ENCODE peak calls at places on chromosomes 2 and 18, in eight cellular contexts. K is cardiac fibroblast, E is hepatocyte, U is right cardiac atrium, J is heart left ventricle, P is spleen, M is cardiac muscle cell, F is adrenal gland. W is an unnamed sample.

GRCh38 chr2:210475726-210476125 is 833 bp downstream of the LANCL1 start:
- DNase-seq in K (peak), E (no peak), U (no peak), J (no peak), P (no peak), M (no peak), F (no peak), W (no peak)

GRCh38 chr2:234261736-234262135 is 211.2 kb downstream of the SPP2 start:
- DNase-seq in K (no peak), E (no peak), U (no peak), J (no peak), P (no peak), M (no peak), F (no peak), W (no peak)

GRCh38 chr2:140737006-140737405 is 1393.8 kb downstream of the LRP1B start:
- DNase-seq in K (no peak), E (no peak), U (no peak), J (no peak), P (no peak), M (no peak), F (no peak), W (no peak)

GRCh38 chr18:35143615-35144596 is 96.9 kb upstream of the ZNF397 start:
- DNase-seq in K (peak), E (peak), U (peak), J (peak), P (no peak), M (peak), F (peak), W (no peak)

GRCh38 chr2:64768426-64769033 is 114.8 kb upstream of the SERTAD2 start:
- DNase-seq in K (no peak), E (no peak), U (no peak), J (no peak), P (no peak), M (no peak), F (no peak), W (no peak)

GRCh38 chr2:219149667-219150066 is 10.9 kb downstream of the NHEJ1 start:
- DNase-seq in K (peak), E (no peak), U (no peak), J (no peak), P (no peak), M (no peak), F (no peak), W (no peak)

GRCh38 chr2:9249036-9249800 is 42.6 kb downstream of the ASAP2 start:
- DNase-seq in K (peak), E (no peak), U (no peak), J (peak), P (no peak), M (no peak), F (no peak), W (no peak)

GRCh38 chr2:238888781-238889180 is 40.9 kb downstream of the TWIST2 start:
- DNase-seq in K (no peak), E (no peak), U (no peak), J (no peak), P (no peak), M (no peak), F (no peak), W (no peak)

GRCh38 chr2:100831158-100831715 is 11.3 kb downstream of the NPAS2 start:
- DNase-seq in K (no peak), E (no peak), U (no peak), J (no peak), P (no peak), M (no peak), F (no peak), W (no peak)

GRCh38 chr2:21418456-21418855 is 294.7 kb downstream of the TDRD15 start:
- DNase-seq in K (no peak), E (no peak), U (no peak), J (no peak), P (no peak), M (no peak), F (no peak), W (no peak)

GRCh38 chr18:50312296-50313030 is 25.0 kb upstream of the CXXC1 start:
- DNase-seq in K (no peak), E (no peak), U (no peak), J (no peak), P (no peak), M (no peak), F (no peak), W (no peak)

GRCh38 chr18:42107287-42108045 is 152.4 kb downstream of the PIK3C3 start:
- DNase-seq in K (no peak), E (no peak), U (no peak), J (no peak), P (no peak), M (no peak), F (no peak), W (no peak)

GRCh38 chr2:165725421-165725820 is 68.6 kb downstream of the GALNT3 start:
- DNase-seq in K (peak), E (no peak), U (no peak), J (no peak), P (no peak), M (no peak), F (no peak), W (no peak)

GRCh38 chr2:96249654-96250053 is 16.1 kb downstream of the TMEM127 start:
- DNase-seq in K (peak), E (peak), U (no peak), J (no peak), P (no peak), M (no peak), F (no peak), W (no peak)

GRCh38 chr2:30396436-30397232 is 50.4 kb upstream of the LCLAT1 start:
- DNase-seq in K (no peak), E (no peak), U (no peak), J (no peak), P (no peak), M (no peak), F (no peak), W (no peak)

GRCh38 chr2:239660390-239661228 is 259.8 kb upstream of the HDAC4 start:
- DNase-seq in K (no peak), E (no peak), U (no peak), J (no peak), P (no peak), M (no peak), F (no peak), W (no peak)

GRCh38 chr2:171172980-171173542 is 12.4 kb upstream of the TLK1 start:
- DNase-seq in K (peak), E (no peak), U (no peak), J (no peak), P (no peak), M (no peak), F (no peak), W (no peak)

GRCh38 chr2:74653985-74654882 is at the start of gene SEMA4F:
- DNase-seq in K (peak), E (peak), U (peak), J (peak), P (peak), M (peak), F (peak), W (peak)

GRCh38 chr2:216698291-216698690 is 2.9 kb upstream of the IGFBP5 start:
- DNase-seq in K (no peak), E (no peak), U (no peak), J (no peak), P (no peak), M (no peak), F (no peak), W (no peak)

GRCh38 chr2:30177861-30178465 is 31.2 kb downstream of the YPEL5 start:
- DNase-seq in K (no peak), E (no peak), U (no peak), J (no peak), P (no peak), M (no peak), F (no peak), W (no peak)

GRCh38 chr2:74414913-74415761 is 6.3 kb downstream of the C2orf81 start:
- DNase-seq in K (peak), E (no peak), U (peak), J (peak), P (peak), M (no peak), F (no peak), W (no peak)

GRCh38 chr2:113217455-113218282 is 43.9 kb downstream of the PSD4 start:
- DNase-seq in K (no peak), E (peak), U (peak), J (peak), P (no peak), M (peak), F (peak), W (no peak)

DNA sequence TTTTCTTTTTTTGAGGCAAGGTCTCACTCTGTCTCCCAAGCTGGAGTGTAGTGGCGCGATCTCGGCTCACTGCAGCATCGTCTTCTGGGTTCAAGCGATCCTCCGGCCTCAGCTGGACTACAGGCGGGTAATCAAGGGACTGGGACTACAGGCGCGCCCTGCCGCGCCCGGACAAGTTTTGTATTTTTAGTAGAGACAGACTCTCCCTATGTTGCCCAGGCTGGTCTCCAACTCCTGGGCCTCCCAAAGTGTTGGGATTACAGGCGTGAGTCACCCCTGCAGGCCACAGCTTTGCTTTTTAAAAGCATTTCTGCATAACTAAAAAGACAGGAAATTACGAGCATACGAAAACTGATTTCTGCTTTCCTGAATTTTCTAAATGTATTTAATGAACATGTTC is 891 bp upstream of the OSBPL1A start:
- DNase-seq in K (no peak), E (peak), U (no peak), J (no peak), P (no peak), M (no peak), F (peak), W (no peak)
- H3K4me3 ChIP-seq in K (no peak), E (peak), U (no peak), J (peak), P (no peak), M (no peak), F (no peak), W (no peak)

DNA sequence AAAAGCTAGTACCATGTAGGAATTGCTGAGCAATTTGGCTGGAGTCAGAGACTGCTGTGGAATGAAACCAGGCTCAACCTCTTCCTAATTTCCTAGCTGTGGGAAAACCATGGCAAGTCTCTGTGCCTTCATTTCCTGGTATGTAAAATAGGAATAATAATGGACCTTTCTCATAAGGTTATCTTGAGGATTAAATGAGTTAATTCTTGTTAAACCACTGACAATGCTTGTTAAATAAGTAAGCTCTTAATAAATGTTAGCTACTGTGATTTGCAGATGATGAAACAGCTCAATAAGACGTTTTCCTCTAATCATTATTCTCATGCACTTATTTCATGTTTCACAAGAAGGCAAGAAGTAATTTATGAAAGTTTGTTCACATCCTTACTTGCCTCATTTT is 346.7 kb downstream of the RND3 start:
- DNase-seq in K (no peak), E (no peak), U (no peak), J (no peak), P (no peak), M (no peak), F (no peak), W (no peak)
- H3K4me3 ChIP-seq in K (no peak), E (no peak), U (no peak), J (no peak), P (no peak), M (no peak), F (no peak), W (no peak)

DNA sequence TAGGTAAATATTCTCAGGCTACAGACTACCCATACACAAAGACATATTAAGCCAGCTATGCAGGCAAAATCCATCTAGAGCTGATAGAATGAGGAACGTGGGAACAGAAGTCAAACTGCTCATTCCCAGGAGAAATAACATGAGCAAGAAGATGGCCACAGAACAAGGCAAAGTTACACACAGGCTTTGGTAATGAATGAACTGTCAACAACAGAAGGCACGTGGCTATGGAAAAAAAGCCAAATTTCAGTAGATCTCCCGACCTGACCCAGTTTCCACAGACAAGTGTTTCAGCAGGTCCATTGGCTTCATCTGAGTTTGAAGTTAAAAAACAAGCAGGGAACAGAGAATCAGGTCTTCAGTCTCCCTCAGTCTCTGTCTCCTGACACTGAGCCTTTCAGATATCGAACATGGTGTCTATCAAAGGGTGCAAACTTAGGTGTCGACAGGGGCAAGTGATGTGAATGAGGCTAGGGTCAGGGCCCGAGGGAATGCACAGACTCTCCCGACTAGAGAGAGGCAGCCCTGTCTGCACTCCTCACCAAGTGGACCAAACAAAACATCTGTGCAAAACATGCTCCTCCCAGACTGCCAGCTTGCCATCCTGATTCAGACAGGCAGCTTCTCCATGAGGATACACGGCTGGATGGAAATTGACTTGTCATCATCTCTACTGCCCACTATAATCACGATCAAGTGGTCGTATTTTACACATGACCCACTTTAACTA is 25.9 kb downstream of the SIGLEC15 start:
- DNase-seq in K (no peak), E (no peak), U (peak), J (no peak), P (no peak), M (peak), F (no peak), W (no peak)
- H3K4me3 ChIP-seq in K (no peak), E (no peak), U (no peak), J (no peak), P (no peak), M (no peak), F (no peak), W (no peak)

GRCh38 chr2:232386490-232386739 is 7.9 kb downstream of the ALPP start:
- DNase-seq in K (no peak), E (no peak), U (no peak), J (no peak), P (no peak), M (no peak), F (no peak), W (no peak)

GRCh38 chr2:232386740-232387450 is 8.3 kb downstream of the ALPP start:
- DNase-seq in K (peak), E (no peak), U (no peak), J (no peak), P (no peak), M (peak), F (no peak), W (no peak)

GRCh38 chr2:232389327-232389726 is 10.8 kb downstream of the ALPP start:
- DNase-seq in K (peak), E (no peak), U (no peak), J (no peak), P (no peak), M (no peak), F (no peak), W (peak)

GRCh38 chr2:232388324-232388891 is 9.9 kb downstream of the ALPP start:
- DNase-seq in K (no peak), E (no peak), U (no peak), J (no peak), P (no peak), M (peak), F (no peak), W (no peak)

GRCh38 chr2:232387451-232388171 is 9.1 kb downstream of the ALPP start:
- DNase-seq in K (no peak), E (no peak), U (no peak), J (no peak), P (no peak), M (no peak), F (no peak), W (no peak)
- H3K4me3 ChIP-seq in K (no peak), E (no peak), U (no peak), J (no peak), P (no peak), M (no peak), F (no peak), W (no peak)